ENCODE peak calls at places on chromosomes 12 and 14, in nine cellular contexts. One of them, this sample, is unnamed.

GRCh38 chr12:120155072-120155471 is 38.5 kb upstream of the RAB35 start:
- DNase-seq in NB4: no peak
- DNase-seq in fibroblast of lung: no peak
- DNase-seq in GM20000: no peak
- DNase-seq in astrocyte: no peak
- DNase-seq in Panc1: no peak
- DNase-seq in omental fat pad: no peak
- DNase-seq in right atrium auricular region: no peak
- DNase-seq in AG10803: no peak
- DNase-seq in this sample: no peak

GRCh38 chr12:89494411-89495231 is 30.0 kb downstream of the GALNT4 start:
- DNase-seq in GM20000: no peak
- DNase-seq in astrocyte: peak; percentile 39
- DNase-seq in Panc1: no peak
- DNase-seq in AG10803: peak; percentile 22
- DNase-seq in right atrium auricular region: no peak
- DNase-seq in omental fat pad: no peak
- DNase-seq in NB4: no peak
- DNase-seq in fibroblast of lung: peak; percentile 55
- DNase-seq in this sample: no peak

GRCh38 chr14:51562816-51563215 is 88.9 kb upstream of the FRMD6 start:
- DNase-seq in right atrium auricular region: no peak
- DNase-seq in astrocyte: peak; percentile 65
- DNase-seq in NB4: no peak
- DNase-seq in GM20000: no peak
- DNase-seq in omental fat pad: no peak
- DNase-seq in AG10803: peak; percentile 35
- DNase-seq in fibroblast of lung: peak; percentile 73
- DNase-seq in Panc1: no peak
- DNase-seq in this sample: no peak

GRCh38 chr14:22733829-22734228 is 32.7 kb upstream of the OXA1L start:
- DNase-seq in Panc1: no peak
- DNase-seq in right atrium auricular region: no peak
- DNase-seq in omental fat pad: no peak
- DNase-seq in GM20000: no peak
- DNase-seq in fibroblast of lung: peak; percentile 9
- DNase-seq in AG10803: no peak
- DNase-seq in astrocyte: no peak
- DNase-seq in NB4: no peak
- DNase-seq in this sample: no peak

GRCh38 chr14:50396636-50397460 is at the start of gene CDKL1:
- DNase-seq in GM20000: peak; percentile 74
- DNase-seq in NB4: peak; percentile 85
- DNase-seq in astrocyte: peak; percentile 69
- DNase-seq in fibroblast of lung: peak; percentile 80
- DNase-seq in AG10803: peak; percentile 54
- DNase-seq in right atrium auricular region: no peak
- DNase-seq in omental fat pad: no peak
- DNase-seq in Panc1: peak; percentile 12
- DNase-seq in this sample: no peak

GRCh38 chr14:74860899-74861733 is 14.8 kb downstream of the PROX2 start:
- DNase-seq in omental fat pad: peak; percentile 100
- DNase-seq in fibroblast of lung: peak; percentile 65
- DNase-seq in Panc1: peak; percentile 55
- DNase-seq in astrocyte: peak; percentile 42
- DNase-seq in NB4: peak; percentile 84
- DNase-seq in right atrium auricular region: peak; percentile 96
- DNase-seq in AG10803: peak; percentile 83
- DNase-seq in GM20000: peak; percentile 76
- DNase-seq in this sample: peak; percentile 33

GRCh38 chr12:21773263-21773741 is 1.2 kb downstream of the KCNJ8 start:
- DNase-seq in GM20000: no peak
- DNase-seq in right atrium auricular region: peak; percentile 74
- DNase-seq in NB4: peak; percentile 44
- DNase-seq in AG10803: peak; percentile 4
- DNase-seq in astrocyte: peak; percentile 5
- DNase-seq in fibroblast of lung: peak; percentile 19
- DNase-seq in Panc1: no peak
- DNase-seq in omental fat pad: no peak
- DNase-seq in this sample: no peak

GRCh38 chr12:132904718-132905328 is 17.4 kb upstream of the CHFR start:
- DNase-seq in GM20000: peak; percentile 66
- DNase-seq in Panc1: no peak
- DNase-seq in NB4: no peak
- DNase-seq in right atrium auricular region: peak; percentile 82
- DNase-seq in astrocyte: no peak
- DNase-seq in fibroblast of lung: peak; percentile 27
- DNase-seq in omental fat pad: peak; percentile 69
- DNase-seq in AG10803: peak; percentile 11
- DNase-seq in this sample: no peak

GRCh38 chr12:130253866-130254265 is 83.8 kb upstream of the PIWIL1 start:
- DNase-seq in GM20000: no peak
- DNase-seq in astrocyte: no peak
- DNase-seq in omental fat pad: no peak
- DNase-seq in AG10803: no peak
- DNase-seq in right atrium auricular region: no peak
- DNase-seq in Panc1: no peak
- DNase-seq in NB4: no peak
- DNase-seq in fibroblast of lung: no peak
- DNase-seq in this sample: no peak

GRCh38 chr12:14850929-14851663 is 7.8 kb upstream of the ART4 start:
- DNase-seq in NB4: no peak
- DNase-seq in GM20000: no peak
- DNase-seq in AG10803: no peak
- DNase-seq in astrocyte: no peak
- DNase-seq in fibroblast of lung: no peak
- DNase-seq in Panc1: no peak
- DNase-seq in right atrium auricular region: no peak
- DNase-seq in omental fat pad: no peak
- DNase-seq in this sample: no peak

GRCh38 chr12:14849664-14850063 is 6.3 kb upstream of the ART4 start:
- DNase-seq in Panc1: no peak
- DNase-seq in GM20000: no peak
- DNase-seq in right atrium auricular region: no peak
- DNase-seq in fibroblast of lung: peak; percentile 95
- DNase-seq in NB4: no peak
- DNase-seq in omental fat pad: no peak
- DNase-seq in astrocyte: peak; percentile 95
- DNase-seq in AG10803: peak; percentile 16
- DNase-seq in this sample: no peak

GRCh38 chr12:14853966-14854365 is 10.6 kb upstream of the ART4 start:
- DNase-seq in omental fat pad: no peak
- DNase-seq in GM20000: no peak
- DNase-seq in Panc1: no peak
- DNase-seq in fibroblast of lung: no peak
- DNase-seq in NB4: no peak
- DNase-seq in AG10803: peak; percentile 21
- DNase-seq in right atrium auricular region: no peak
- DNase-seq in astrocyte: no peak
- DNase-seq in this sample: no peak

GRCh38 chr12:14854586-14855163 is 11.3 kb upstream of the ART4 start:
- DNase-seq in astrocyte: no peak
- DNase-seq in AG10803: peak; percentile 52
- DNase-seq in GM20000: peak; percentile 8
- DNase-seq in omental fat pad: no peak
- DNase-seq in right atrium auricular region: no peak
- DNase-seq in Panc1: no peak
- DNase-seq in NB4: no peak
- DNase-seq in fibroblast of lung: no peak
- DNase-seq in this sample: no peak

GRCh38 chr12:14852880-14853279 is 9.6 kb upstream of the ART4 start:
- DNase-seq in Panc1: no peak
- DNase-seq in AG10803: no peak
- DNase-seq in fibroblast of lung: no peak
- DNase-seq in astrocyte: no peak
- DNase-seq in NB4: no peak
- DNase-seq in omental fat pad: no peak
- DNase-seq in GM20000: no peak
- DNase-seq in right atrium auricular region: no peak
- DNase-seq in this sample: no peak
- TF ChIP-seq CTCF in Panc1: no peak
- TF ChIP-seq CTCF in AG10803: no peak
- TF ChIP-seq CTCF in fibroblast of lung: no peak
- TF ChIP-seq CTCF in astrocyte: no peak
- TF ChIP-seq CTCF in NB4: no peak
- TF ChIP-seq CTCF in omental fat pad: no peak
- TF ChIP-seq CTCF in GM20000: no peak
- TF ChIP-seq CTCF in right atrium auricular region: no peak
- TF ChIP-seq CTCF in this sample: no peak

GRCh38 chr12:50326636-50327284 is 43.4 kb upstream of the LIMA1 start:
- DNase-seq in omental fat pad: no peak
- DNase-seq in GM20000: no peak
- DNase-seq in AG10803: peak; percentile 55
- DNase-seq in NB4: no peak
- DNase-seq in astrocyte: peak; percentile 51
- DNase-seq in Panc1: no peak
- DNase-seq in fibroblast of lung: peak; percentile 64
- DNase-seq in right atrium auricular region: no peak
- DNase-seq in this sample: no peak
- TF ChIP-seq CTCF in omental fat pad: no peak
- TF ChIP-seq CTCF in GM20000: no peak
- TF ChIP-seq CTCF in AG10803: no peak
- TF ChIP-seq CTCF in NB4: no peak
- TF ChIP-seq CTCF in astrocyte: no peak
- TF ChIP-seq CTCF in Panc1: no peak
- TF ChIP-seq CTCF in fibroblast of lung: no peak
- TF ChIP-seq CTCF in right atrium auricular region: no peak
- TF ChIP-seq CTCF in this sample: no peak

GRCh38 chr14:69335421-69335820 is 62.7 kb downstream of the ERH start:
- DNase-seq in right atrium auricular region: no peak
- DNase-seq in AG10803: no peak
- DNase-seq in Panc1: no peak
- DNase-seq in NB4: no peak
- DNase-seq in fibroblast of lung: peak; percentile 68
- DNase-seq in omental fat pad: no peak
- DNase-seq in astrocyte: peak; percentile 60
- DNase-seq in GM20000: no peak
- DNase-seq in this sample: no peak

GRCh38 chr14:69344171-69344570 is 53.9 kb downstream of the ERH start:
- DNase-seq in fibroblast of lung: no peak
- DNase-seq in right atrium auricular region: no peak
- DNase-seq in NB4: no peak
- DNase-seq in astrocyte: no peak
- DNase-seq in omental fat pad: no peak
- DNase-seq in Panc1: no peak
- DNase-seq in GM20000: no peak
- DNase-seq in AG10803: peak; percentile 10
- DNase-seq in this sample: no peak

GRCh38 chr14:69337984-69338383 is 60.1 kb downstream of the ERH start:
- DNase-seq in GM20000: no peak
- DNase-seq in AG10803: no peak
- DNase-seq in right atrium auricular region: no peak
- DNase-seq in Panc1: no peak
- DNase-seq in astrocyte: no peak
- DNase-seq in fibroblast of lung: no peak
- DNase-seq in omental fat pad: no peak
- DNase-seq in NB4: no peak
- DNase-seq in this sample: no peak

GRCh38 chr14:69342928-69343525 is 55.1 kb downstream of the ERH start:
- DNase-seq in GM20000: no peak
- DNase-seq in right atrium auricular region: no peak
- DNase-seq in astrocyte: no peak
- DNase-seq in Panc1: no peak
- DNase-seq in fibroblast of lung: no peak
- DNase-seq in omental fat pad: no peak
- DNase-seq in NB4: no peak
- DNase-seq in AG10803: no peak
- DNase-seq in this sample: no peak

GRCh38 chr14:69339426-69339825 is 58.7 kb downstream of the ERH start:
- DNase-seq in AG10803: no peak
- DNase-seq in GM20000: no peak
- DNase-seq in right atrium auricular region: no peak
- DNase-seq in omental fat pad: no peak
- DNase-seq in astrocyte: no peak
- DNase-seq in NB4: no peak
- DNase-seq in fibroblast of lung: no peak
- DNase-seq in Panc1: no peak
- DNase-seq in this sample: no peak
- TF ChIP-seq CTCF in AG10803: no peak
- TF ChIP-seq CTCF in GM20000: no peak
- TF ChIP-seq CTCF in right atrium auricular region: no peak
- TF ChIP-seq CTCF in omental fat pad: no peak
- TF ChIP-seq CTCF in astrocyte: no peak
- TF ChIP-seq CTCF in NB4: no peak
- TF ChIP-seq CTCF in fibroblast of lung: no peak
- TF ChIP-seq CTCF in Panc1: no peak
- TF ChIP-seq CTCF in this sample: no peak

GRCh38 chr12:2358986-2359658 is 306.3 kb downstream of the CACNA1C start:
- DNase-seq in GM20000: no peak
- DNase-seq in right atrium auricular region: no peak
- DNase-seq in fibroblast of lung: no peak
- DNase-seq in astrocyte: no peak
- DNase-seq in AG10803: no peak
- DNase-seq in omental fat pad: no peak
- DNase-seq in NB4: peak; percentile 77
- DNase-seq in Panc1: no peak
- DNase-seq in this sample: no peak
- TF ChIP-seq CTCF in GM20000: no peak
- TF ChIP-seq CTCF in right atrium auricular region: no peak
- TF ChIP-seq CTCF in fibroblast of lung: no peak
- TF ChIP-seq CTCF in astrocyte: no peak
- TF ChIP-seq CTCF in AG10803: no peak
- TF ChIP-seq CTCF in omental fat pad: no peak
- TF ChIP-seq CTCF in NB4: no peak
- TF ChIP-seq CTCF in Panc1: no peak
- TF ChIP-seq CTCF in this sample: peak; percentile 1

GRCh38 chr12:5078423-5078822 is 34.7 kb downstream of the KCNA5 start:
- DNase-seq in fibroblast of lung: peak; percentile 29
- DNase-seq in omental fat pad: no peak
- DNase-seq in astrocyte: peak; percentile 20
- DNase-seq in NB4: no peak
- DNase-seq in AG10803: no peak
- DNase-seq in Panc1: no peak
- DNase-seq in right atrium auricular region: peak; percentile 72
- DNase-seq in GM20000: no peak
- DNase-seq in this sample: no peak
- TF ChIP-seq CTCF in fibroblast of lung: no peak
- TF ChIP-seq CTCF in omental fat pad: no peak
- TF ChIP-seq CTCF in astrocyte: no peak
- TF ChIP-seq CTCF in NB4: no peak
- TF ChIP-seq CTCF in AG10803: no peak
- TF ChIP-seq CTCF in Panc1: no peak
- TF ChIP-seq CTCF in right atrium auricular region: no peak
- TF ChIP-seq CTCF in GM20000: no peak
- TF ChIP-seq CTCF in this sample: no peak

DNA sequence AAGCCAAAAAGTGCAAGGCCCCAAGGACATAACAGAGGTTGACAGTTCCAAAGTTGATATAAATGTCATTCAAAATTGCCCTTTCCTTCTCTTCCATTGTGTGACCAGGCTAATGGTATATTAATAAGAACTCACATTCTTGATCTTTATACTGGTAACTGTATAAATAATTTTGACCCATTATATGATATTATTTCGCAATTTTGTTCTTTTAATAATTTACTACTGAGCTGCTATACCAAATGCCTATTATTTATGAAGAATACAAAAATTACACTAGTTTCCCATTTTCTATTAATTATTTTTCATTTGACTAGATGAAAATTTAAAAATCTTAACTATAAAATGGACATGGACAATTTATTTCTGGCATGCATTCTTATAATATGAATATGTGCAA is 370.2 kb downstream of the SOX5 start:
- DNase-seq in Panc1: no peak
- DNase-seq in AG10803: no peak
- DNase-seq in NB4: no peak
- DNase-seq in astrocyte: no peak
- DNase-seq in right atrium auricular region: no peak
- DNase-seq in omental fat pad: no peak
- DNase-seq in GM20000: no peak
- DNase-seq in fibroblast of lung: no peak
- DNase-seq in this sample: no peak
- TF ChIP-seq CTCF in Panc1: no peak
- TF ChIP-seq CTCF in AG10803: no peak
- TF ChIP-seq CTCF in NB4: no peak
- TF ChIP-seq CTCF in astrocyte: no peak
- TF ChIP-seq CTCF in right atrium auricular region: no peak
- TF ChIP-seq CTCF in omental fat pad: no peak
- TF ChIP-seq CTCF in GM20000: no peak
- TF ChIP-seq CTCF in fibroblast of lung: no peak
- TF ChIP-seq CTCF in this sample: no peak